ENCODE peak calls at places on chromosomes 3 and 15, in four cellular contexts. U, Q, M and Z are unnamed samples.

GRCh38 chr3:42696356-42697301 is 6.0 kb downstream of the HHATL start:
- DNase-seq in M (no peak), U (no peak), Q (no peak), Z (no peak)

GRCh38 chr3:141055136-141055535 is 4.0 kb downstream of the SPSB4 start:
- DNase-seq in Q (no peak), U (no peak), M (no peak), Z (no peak)

GRCh38 chr15:42083916-42084315 is 10.4 kb downstream of the PLA2G4D start:
- DNase-seq in U (no peak), Q (no peak), M (no peak), Z (no peak)

GRCh38 chr3:70603103-70603502 is 290.7 kb upstream of the MDFIC2 start:
- DNase-seq in U (no peak), Q (no peak), M (no peak), Z (no peak)

GRCh38 chr3:80668600-80669281 is 900.9 kb upstream of the ROBO1 start:
- DNase-seq in M (no peak), U (no peak), Q (no peak), Z (no peak)

GRCh38 chr15:77414781-77415442 is 5.0 kb downstream of the PEAK1 start:
- DNase-seq in U (no peak), Q (no peak), M (peak), Z (no peak)

GRCh38 chr3:38317186-38317759 is 29.3 kb upstream of the XYLB start:
- DNase-seq in U (no peak), Q (no peak), M (no peak), Z (no peak)

GRCh38 chr3:32200490-32200889 is 38.0 kb upstream of the CMTM8 start:
- DNase-seq in Q (no peak), M (no peak), U (no peak), Z (no peak)

GRCh38 chr3:143222981-143223380 is 103.4 kb downstream of the CHST2 start:
- DNase-seq in U (no peak), M (no peak), Q (no peak), Z (no peak)

GRCh38 chr15:101542306-101543025 is 53.0 kb upstream of the PCSK6 start:
- DNase-seq in U (no peak), M (no peak), Q (no peak), Z (no peak)

GRCh38 chr15:56233549-56233948 is 10.1 kb downstream of the RFX7 start:
- DNase-seq in M (no peak), U (no peak), Q (no peak), Z (no peak)

GRCh38 chr15:92600902-92601301 is 54.7 kb downstream of the FAM174B start:
- DNase-seq in U (no peak), Q (no peak), M (no peak), Z (no peak)

GRCh38 chr3:59017617-59017984 is 32.2 kb downstream of the CFAP20DC start:
- DNase-seq in Q (no peak), M (no peak), U (no peak), Z (no peak)